ENCODE peak calls at places on chromosome 16, in nine cellular contexts. D is aorta; T is neural progenitor cell; H is stimulated activated CD4-positive, alpha-beta T cell treated with anti-CD3 and anti-CD28 coated beads, Interleukin-4, amount 100 ng/mL, for 1 hour; W is transverse colon; J is fibroblast of villous mesenchyme; O is head of caudate nucleus; L is Panc1; Y is GM13976. V is an unnamed sample.

GRCh38 chr16:56538331-56538730 is 18.5 kb upstream of the BBS2 start:
- DNase-seq in W (no peak), J (no peak), D (no peak), L (no peak), O (no peak), H (no peak), T (no peak), Y (no peak), V (no peak)

GRCh38 chr16:1458336-1458976 is 14.1 kb upstream of the CCDC154 start:
- DNase-seq in O (peak; percentile 47), L (no peak), T (no peak), H (no peak), W (no peak), Y (peak; percentile 67), J (no peak), D (no peak), V (no peak)

GRCh38 chr16:29996773-29997250 is 771 bp downstream of the INO80E start:
- DNase-seq in D (no peak), O (no peak), Y (no peak), H (no peak), L (no peak), W (no peak), J (no peak), T (no peak), V (no peak)

GRCh38 chr16:27253526-27253930 is 15.0 kb downstream of the NSMCE1 start:
- DNase-seq in W (no peak), Y (no peak), H (no peak), O (no peak), D (no peak), L (no peak), T (no peak), J (peak; percentile 88), V (peak; percentile 89)

GRCh38 chr16:50099957-50100648 is 34.3 kb downstream of the HEATR3 start:
- DNase-seq in D (no peak), O (no peak), H (no peak), T (no peak), J (no peak), Y (no peak), L (no peak), W (no peak), V (no peak)

GRCh38 chr16:57422026-57422944 is 17.7 kb downstream of the CCL17 start:
- DNase-seq in W (peak; percentile 62), D (peak; percentile 86), T (peak; percentile 58), J (peak; percentile 75), Y (no peak), H (no peak), O (no peak), L (peak; percentile 42), V (peak; percentile 82)

GRCh38 chr16:4679854-4680636 is 13.3 kb upstream of the NUDT16L1 start:
- DNase-seq in L (no peak), H (no peak), D (peak; percentile 86), T (no peak), W (peak; percentile 73), Y (no peak), O (peak; percentile 50), J (peak; percentile 86), V (no peak)

GRCh38 chr16:30543067-30543466 is 8.4 kb upstream of the ZNF747 start:
- DNase-seq in L (no peak), J (no peak), T (no peak), D (no peak), Y (no peak), O (no peak), H (no peak), W (no peak), V (no peak)

GRCh38 chr16:22372882-22373661 is 1.3 kb downstream of the CDR2 start:
- DNase-seq in T (peak; percentile 25), H (no peak), Y (no peak), L (no peak), O (no peak), D (no peak), J (peak; percentile 9), W (no peak), V (no peak)

GRCh38 chr16:85783441-85783840 is 15.9 kb downstream of the EMC8 start:
- DNase-seq in Y (no peak), H (no peak), L (no peak), O (no peak), W (no peak), D (no peak), J (no peak), T (no peak), V (no peak)

GRCh38 chr16:78900039-78900811 is 700.3 kb downstream of the MAF start:
- DNase-seq in W (no peak), T (no peak), L (no peak), O (no peak), D (no peak), J (peak; percentile 7), Y (no peak), H (no peak), V (no peak)

V was measured in choroid plexus epithelial cell.